ENCODE peak calls at places on chromosomes 12 and 14, in seven cellular contexts. O is fibroblast of gingiva; D is GM04503; U is sciatic nerve; W is central memory CD4-positive, alpha-beta T cell; J is anterior cingulate cortex; Q is mammary epithelial cell. M is an unnamed sample.

GRCh38 chr12:47808049-47808448 is 11.7 kb downstream of the HDAC7 start:
- DNase-seq in D (no peak), W (peak; percentile 73), J (no peak), Q (no peak), O (no peak), U (no peak), M (no peak)

GRCh38 chr14:55329999-55330710 is 58.9 kb downstream of the FBXO34 start:
- DNase-seq in U (no peak), W (no peak), Q (peak; percentile 30), O (peak; percentile 49), D (no peak), J (no peak), M (no peak)

GRCh38 chr14:34425095-34425851 is 36.8 kb downstream of the SPTSSA start:
- DNase-seq in D (no peak), W (no peak), O (no peak), J (no peak), Q (peak; percentile 12), U (no peak), M (no peak)

GRCh38 chr12:6423267-6424007 is 21.3 kb upstream of the CD27 start:
- DNase-seq in D (peak; percentile 64), U (peak; percentile 89), W (peak; percentile 82), J (peak; percentile 31), Q (peak; percentile 78), O (peak; percentile 90), M (no peak)

GRCh38 chr14:77980475-77981321 is 180.8 kb downstream of the ADCK1 start:
- DNase-seq in O (no peak), W (no peak), D (no peak), U (no peak), J (no peak), Q (peak; percentile 35), M (peak; percentile 74)

GRCh38 chr12:113965951-113966797 is at the start of gene RBM19:
- DNase-seq in J (peak; percentile 92), D (peak; percentile 79), U (peak; percentile 97), O (peak; percentile 96), Q (peak; percentile 92), W (peak; percentile 98), M (peak; percentile 94)

GRCh38 chr14:101893759-101894158 is 70.6 kb upstream of the DYNC1H1 start:
- DNase-seq in U (no peak), W (no peak), O (no peak), J (no peak), Q (no peak), D (no peak), M (no peak)

GRCh38 chr12:41509655-41510054 is 321.5 kb downstream of the PDZRN4 start:
- DNase-seq in O (no peak), Q (no peak), J (no peak), W (no peak), D (no peak), U (no peak), M (no peak)

GRCh38 chr14:105487986-105488777 is 1.5 kb downstream of the CRIP1 start:
- DNase-seq in D (no peak), J (no peak), Q (no peak), U (no peak), O (no peak), W (no peak), M (no peak)

GRCh38 chr14:92897922-92898599 is 24.9 kb upstream of the CHGA start:
- DNase-seq in D (no peak), Q (no peak), O (no peak), W (no peak), J (no peak), U (no peak), M (no peak)

GRCh38 chr12:115209230-115209629 is 525.3 kb upstream of the TBX3 start:
- DNase-seq in D (no peak), Q (no peak), U (no peak), O (no peak), J (no peak), W (no peak), M (no peak)

GRCh38 chr14:52313493-52313881 is 625 bp upstream of the PTGER2 start:
- DNase-seq in J (no peak), U (no peak), O (peak; percentile 51), D (no peak), W (peak; percentile 21), Q (no peak), M (no peak)

GRCh38 chr12:6921996-6922935 is 5.5 kb upstream of the ATN1 start:
- DNase-seq in D (no peak), W (no peak), U (no peak), Q (peak; percentile 65), O (no peak), J (no peak), M (no peak)

GRCh38 chr12:98002887-98003493 is 512.4 kb upstream of the TMPO start:
- DNase-seq in J (no peak), U (no peak), D (no peak), O (peak; percentile 26), Q (peak; percentile 48), W (no peak), M (no peak)

GRCh38 chr12:86914716-86915115 is 658.5 kb upstream of the MGAT4C start:
- DNase-seq in Q (peak; percentile 32), U (no peak), J (no peak), O (peak; percentile 44), D (no peak), W (no peak), M (no peak)

GRCh38 chr14:50344116-50344775 is 32.1 kb downstream of the DMAC2L start:
- DNase-seq in D (no peak), O (no peak), U (no peak), Q (peak; percentile 94), J (no peak), W (no peak), M (no peak)

GRCh38 chr14:65038966-65039365 is 52.3 kb downstream of the FNTB start:
- DNase-seq in O (no peak), W (no peak), J (no peak), U (no peak), Q (no peak), D (no peak), M (no peak)

GRCh38 chr12:46830731-46831334 is 5.0 kb upstream of the SLC38A4 start:
- DNase-seq in D (no peak), O (no peak), W (no peak), J (no peak), Q (peak; percentile 33), U (no peak), M (no peak)

GRCh38 chr12:125140918-125141573 is 75.8 kb downstream of the AACS start:
- DNase-seq in O (peak; percentile 10), D (peak; percentile 44), Q (peak; percentile 77), W (no peak), U (no peak), J (no peak), M (no peak)

GRCh38 chr12:12983420-12984035 is 16.5 kb downstream of the HEBP1 start:
- DNase-seq in Q (peak; percentile 37), W (peak; percentile 4), O (peak; percentile 47), J (no peak), U (no peak), D (no peak), M (no peak)

GRCh38 chr14:25150401-25150800 is 100.5 kb upstream of the STXBP6 start:
- DNase-seq in D (no peak), W (no peak), U (no peak), Q (peak; percentile 33), J (no peak), O (no peak), M (no peak)

GRCh38 chr12:56007148-56007891 is 10.2 kb downstream of the SUOX start:
- DNase-seq in O (peak; percentile 87), W (peak; percentile 57), J (peak; percentile 63), U (peak; percentile 91), D (peak; percentile 61), Q (peak; percentile 79), M (peak; percentile 84)

GRCh38 chr12:52949413-52950331 is 754 bp downstream of the KRT18 start:
- DNase-seq in O (no peak), D (no peak), U (no peak), W (no peak), J (no peak), Q (peak; percentile 93), M (peak; percentile 93)

GRCh38 chr14:61486930-61487495 is 165.6 kb downstream of the PRKCH start:
- DNase-seq in J (no peak), Q (no peak), D (no peak), U (no peak), O (no peak), W (no peak), M (no peak)

GRCh38 chr14:89748004-89748403 is 206.5 kb downstream of the EFCAB11 start:
- DNase-seq in U (no peak), J (no peak), Q (peak; percentile 25), W (no peak), D (no peak), O (no peak), M (no peak)

GRCh38 chr12:108720757-108721514 is 10.4 kb downstream of the CORO1C start:
- DNase-seq in Q (peak; percentile 76), O (peak; percentile 32), W (no peak), U (no peak), D (no peak), J (no peak), M (no peak)

GRCh38 chr14:64040044-64040443 is 187.2 kb downstream of the SYNE2 start:
- DNase-seq in Q (no peak), O (no peak), W (no peak), D (no peak), U (no peak), J (no peak), M (no peak)

GRCh38 chr12:56029166-56029519 is 8.3 kb downstream of the IKZF4 start:
- DNase-seq in O (peak; percentile 16), J (no peak), W (no peak), D (no peak), Q (no peak), U (no peak), M (no peak)

GRCh38 chr12:23816394-23816851 is 133.0 kb downstream of the SOX5 start:
- DNase-seq in Q (no peak), W (no peak), D (no peak), U (no peak), J (no peak), O (no peak), M (no peak)

GRCh38 chr14:51328089-51328941 is 88.3 kb downstream of the TMX1 start:
- DNase-seq in Q (peak; percentile 80), W (no peak), O (peak; percentile 27), D (no peak), U (no peak), J (no peak), M (no peak)

GRCh38 chr14:75229923-75230792 is 48.5 kb upstream of the FOS start:
- DNase-seq in Q (peak; percentile 92), J (no peak), D (no peak), U (no peak), W (peak; percentile 75), O (no peak), M (peak; percentile 86)